ENCODE peak calls at places on chromosome 10, in five cellular contexts. One of them, this sample, is unnamed.

GRCh38 chr10:84415539-84416244 is 87.3 kb downstream of the CCSER2 start:
- DNase-seq in heart left ventricle: no peak
- DNase-seq in Caco-2: no peak
- DNase-seq in cardiac muscle cell: peak; percentile 24
- DNase-seq in SJSA1: no peak
- DNase-seq in this sample: no peak

GRCh38 chr10:103839867-103840746 is 15.3 kb downstream of the SH3PXD2A start:
- DNase-seq in heart left ventricle: peak; percentile 89
- DNase-seq in Caco-2: no peak
- DNase-seq in cardiac muscle cell: no peak
- DNase-seq in SJSA1: no peak
- DNase-seq in this sample: no peak

GRCh38 chr10:12466701-12467100 is 117.4 kb downstream of the CAMK1D start:
- DNase-seq in heart left ventricle: no peak
- DNase-seq in Caco-2: no peak
- DNase-seq in cardiac muscle cell: no peak
- DNase-seq in SJSA1: no peak
- DNase-seq in this sample: no peak

GRCh38 chr10:12500406-12501303 is 151.3 kb downstream of the CAMK1D start:
- DNase-seq in heart left ventricle: no peak
- DNase-seq in Caco-2: no peak
- DNase-seq in cardiac muscle cell: peak; percentile 45
- DNase-seq in SJSA1: peak; percentile 16
- DNase-seq in this sample: no peak

GRCh38 chr10:12556057-12556456 is 206.7 kb downstream of the CAMK1D start:
- DNase-seq in heart left ventricle: no peak
- DNase-seq in Caco-2: no peak
- DNase-seq in cardiac muscle cell: no peak
- DNase-seq in SJSA1: no peak
- DNase-seq in this sample: no peak

GRCh38 chr10:86727992-86728559 is 28.3 kb upstream of the BMPR1A start:
- DNase-seq in heart left ventricle: no peak
- DNase-seq in Caco-2: no peak
- DNase-seq in cardiac muscle cell: no peak
- DNase-seq in SJSA1: no peak
- DNase-seq in this sample: no peak

GRCh38 chr10:14302035-14302434 is 28.7 kb downstream of the FRMD4A start:
- DNase-seq in heart left ventricle: no peak
- DNase-seq in Caco-2: peak; percentile 24
- DNase-seq in cardiac muscle cell: peak; percentile 37
- DNase-seq in SJSA1: no peak
- DNase-seq in this sample: no peak

GRCh38 chr10:15201589-15202300 is 33.3 kb upstream of the NMT2 start:
- DNase-seq in heart left ventricle: no peak
- DNase-seq in Caco-2: no peak
- DNase-seq in cardiac muscle cell: peak; percentile 47
- DNase-seq in SJSA1: peak; percentile 60
- DNase-seq in this sample: no peak

GRCh38 chr10:101453791-101454718 is 100.1 kb downstream of the BTRC start:
- DNase-seq in heart left ventricle: no peak
- DNase-seq in Caco-2: no peak
- DNase-seq in cardiac muscle cell: peak; percentile 24
- DNase-seq in SJSA1: no peak
- DNase-seq in this sample: no peak

GRCh38 chr10:58565256-58565655 is 52.6 kb downstream of the BICC1 start:
- DNase-seq in heart left ventricle: no peak
- DNase-seq in Caco-2: no peak
- DNase-seq in cardiac muscle cell: no peak
- DNase-seq in SJSA1: no peak
- DNase-seq in this sample: no peak

GRCh38 chr10:95836610-95837367 is 71.0 kb upstream of the CC2D2B start:
- DNase-seq in heart left ventricle: no peak
- DNase-seq in Caco-2: no peak
- DNase-seq in cardiac muscle cell: peak; percentile 14
- DNase-seq in SJSA1: no peak
- DNase-seq in this sample: no peak

GRCh38 chr10:52455095-52455494 is 141.0 kb downstream of the DKK1 start:
- DNase-seq in heart left ventricle: no peak
- DNase-seq in Caco-2: peak; percentile 79
- DNase-seq in cardiac muscle cell: no peak
- DNase-seq in SJSA1: no peak
- DNase-seq in this sample: no peak

GRCh38 chr10:9709849-9710248 is 1307.8 kb upstream of the CELF2 start:
- DNase-seq in heart left ventricle: no peak
- DNase-seq in Caco-2: no peak
- DNase-seq in cardiac muscle cell: peak; percentile 5
- DNase-seq in SJSA1: no peak
- DNase-seq in this sample: no peak

GRCh38 chr10:78899996-78900714 is 168.6 kb upstream of the ZMIZ1 start:
- DNase-seq in heart left ventricle: no peak
- DNase-seq in Caco-2: peak; percentile 41
- DNase-seq in cardiac muscle cell: peak; percentile 16
- DNase-seq in SJSA1: peak; percentile 24
- DNase-seq in this sample: no peak

GRCh38 chr10:62071846-62072281 is 170.4 kb downstream of the ARID5B start:
- DNase-seq in heart left ventricle: no peak
- DNase-seq in Caco-2: no peak
- DNase-seq in cardiac muscle cell: no peak
- DNase-seq in SJSA1: no peak
- DNase-seq in this sample: no peak

GRCh38 chr10:62072901-62073300 is 171.4 kb downstream of the ARID5B start:
- DNase-seq in heart left ventricle: no peak
- DNase-seq in Caco-2: no peak
- DNase-seq in cardiac muscle cell: peak; percentile 61
- DNase-seq in SJSA1: no peak
- DNase-seq in this sample: no peak

GRCh38 chr10:62075912-62076311 is 174.4 kb downstream of the ARID5B start:
- DNase-seq in heart left ventricle: no peak
- DNase-seq in Caco-2: no peak
- DNase-seq in cardiac muscle cell: no peak
- DNase-seq in SJSA1: no peak
- DNase-seq in this sample: no peak

GRCh38 chr10:62075414-62075813 is 173.9 kb downstream of the ARID5B start:
- DNase-seq in heart left ventricle: peak; percentile 56
- DNase-seq in Caco-2: no peak
- DNase-seq in cardiac muscle cell: no peak
- DNase-seq in SJSA1: no peak
- DNase-seq in this sample: no peak

DNA sequence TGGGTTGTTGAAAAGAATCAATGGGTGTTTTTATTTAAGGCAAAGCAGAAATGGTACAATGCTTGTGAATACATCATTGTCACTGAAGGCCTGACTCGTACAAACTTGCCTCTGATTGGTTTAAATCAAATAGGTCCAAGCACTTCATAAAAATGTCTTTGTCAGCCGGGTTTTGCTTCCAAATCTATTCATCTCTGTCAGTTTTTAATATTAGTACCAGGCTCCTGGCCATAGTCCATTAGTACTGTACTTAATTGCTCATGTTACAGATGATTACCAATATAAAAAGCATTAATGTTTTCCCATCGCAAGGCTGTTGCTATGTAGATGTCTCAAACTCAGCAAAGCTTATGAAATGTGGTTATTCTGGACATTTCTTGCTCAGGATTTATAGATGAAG is 171.9 kb downstream of the ARID5B start:
- DNase-seq in heart left ventricle: no peak
- DNase-seq in Caco-2: no peak
- DNase-seq in cardiac muscle cell: no peak
- DNase-seq in SJSA1: no peak
- DNase-seq in this sample: no peak
- H3K4me1 ChIP-seq in heart left ventricle: peaks cover 43% of the 10 kb centered on the region
- H3K4me1 ChIP-seq in Caco-2: peaks cover 19% of the 10 kb centered on the region
- H3K4me1 ChIP-seq in cardiac muscle cell: peaks cover 11% of the 10 kb centered on the region
- H3K4me1 ChIP-seq in SJSA1: peaks cover 50% of the 10 kb centered on the region
- H3K4me1 ChIP-seq in this sample: peaks cover 7% of the 10 kb centered on the region

DNA sequence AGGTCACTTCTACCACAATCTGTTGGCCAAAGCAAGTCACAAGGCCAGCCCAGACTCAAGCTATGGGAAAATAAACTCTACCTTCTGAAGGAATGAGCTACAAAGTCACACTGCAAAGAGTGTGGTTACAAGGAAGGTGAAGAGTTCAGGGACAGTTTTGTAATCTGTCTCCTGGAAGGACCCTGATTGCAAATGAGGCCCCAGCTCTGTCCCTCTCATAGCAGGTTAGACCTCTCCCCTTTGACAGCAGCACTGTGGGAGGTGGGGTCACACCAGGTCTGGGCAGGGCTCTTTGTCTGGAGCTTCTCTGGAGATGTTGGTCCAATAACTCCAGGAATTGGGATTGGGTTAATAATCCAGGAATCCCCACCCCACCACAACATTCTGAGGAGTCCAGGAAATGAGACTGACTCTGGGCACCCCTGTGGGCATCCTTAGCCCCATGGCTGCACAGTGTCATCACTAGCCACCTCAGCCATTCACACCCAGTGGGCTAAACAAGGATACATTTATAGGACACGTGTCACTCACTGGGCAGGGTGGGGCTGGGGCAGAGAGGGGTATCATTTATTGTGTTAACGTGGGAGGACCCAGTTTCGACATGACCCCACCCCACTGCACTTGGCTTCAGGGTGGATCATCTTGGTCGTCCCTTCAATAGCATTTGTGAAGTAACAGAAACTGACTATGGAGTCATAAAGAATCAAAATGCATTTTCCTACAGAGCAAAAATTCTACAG is 23.7 kb upstream of the C10orf105 start:
- DNase-seq in heart left ventricle: no peak
- DNase-seq in Caco-2: no peak
- DNase-seq in cardiac muscle cell: no peak
- DNase-seq in SJSA1: no peak
- DNase-seq in this sample: no peak
- H3K4me1 ChIP-seq in heart left ventricle: peaks cover 28% of the 10 kb centered on the region
- H3K4me1 ChIP-seq in Caco-2: peaks cover 17% of the 10 kb centered on the region
- H3K4me1 ChIP-seq in cardiac muscle cell: peaks cover 21% of the 10 kb centered on the region
- H3K4me1 ChIP-seq in SJSA1: peaks cover 11% of the 10 kb centered on the region
- H3K4me1 ChIP-seq in this sample: peaks cover 100% of the 10 kb centered on the region

GRCh38 chr10:71719464-71720303 is at the start of gene C10orf105:
- DNase-seq in heart left ventricle: no peak
- DNase-seq in Caco-2: no peak
- DNase-seq in cardiac muscle cell: no peak
- DNase-seq in SJSA1: no peak
- DNase-seq in this sample: no peak

GRCh38 chr10:71717756-71718065 is 1.9 kb downstream of the C10orf105 start:
- DNase-seq in heart left ventricle: no peak
- DNase-seq in Caco-2: no peak
- DNase-seq in cardiac muscle cell: peak; percentile 45
- DNase-seq in SJSA1: no peak
- DNase-seq in this sample: no peak

GRCh38 chr10:71719042-71719441 is 536 bp downstream of the C10orf105 start:
- DNase-seq in heart left ventricle: peak; percentile 56
- DNase-seq in Caco-2: no peak
- DNase-seq in cardiac muscle cell: peak; percentile 26
- DNase-seq in SJSA1: no peak
- DNase-seq in this sample: no peak

GRCh38 chr10:71717056-71717755 is 2.4 kb downstream of the C10orf105 start:
- DNase-seq in heart left ventricle: no peak
- DNase-seq in Caco-2: no peak
- DNase-seq in cardiac muscle cell: no peak
- DNase-seq in SJSA1: no peak
- DNase-seq in this sample: no peak

DNA sequence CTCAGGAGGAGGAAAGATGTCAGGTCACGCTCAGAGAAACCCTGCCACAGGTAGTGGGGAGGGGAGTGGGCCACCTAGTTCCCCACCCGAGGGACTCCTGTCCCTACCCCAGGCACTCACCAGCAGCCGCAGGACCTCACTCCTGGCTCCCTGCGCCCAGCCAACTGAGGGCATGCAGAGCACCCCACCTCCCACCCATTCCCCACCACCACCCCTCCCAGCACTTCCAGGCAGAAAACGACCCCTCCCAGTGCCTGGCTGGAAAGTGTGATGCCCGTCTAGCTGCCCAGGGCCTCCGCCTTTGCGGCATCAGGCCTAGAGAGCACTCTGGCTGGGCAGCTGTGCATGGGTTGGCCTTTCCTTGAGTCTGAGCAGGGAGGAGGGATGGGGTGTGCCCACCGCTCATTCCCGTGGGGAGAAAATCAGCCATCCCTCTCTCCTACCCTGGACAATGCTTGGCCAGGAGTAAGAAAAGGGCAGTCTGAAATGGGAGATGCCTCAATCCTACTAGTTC is 1.4 kb downstream of the C10orf105 start:
- DNase-seq in heart left ventricle: peak; percentile 25
- DNase-seq in Caco-2: no peak
- DNase-seq in cardiac muscle cell: no peak
- DNase-seq in SJSA1: no peak
- DNase-seq in this sample: no peak
- H3K4me1 ChIP-seq in heart left ventricle: peaks cover 36% of the 10 kb centered on the region
- H3K4me1 ChIP-seq in Caco-2: peaks cover 10% of the 10 kb centered on the region
- H3K4me1 ChIP-seq in cardiac muscle cell: peaks cover 8% of the 10 kb centered on the region
- H3K4me1 ChIP-seq in SJSA1: peaks cover 10% of the 10 kb centered on the region
- H3K4me1 ChIP-seq in this sample: peaks cover 56% of the 10 kb centered on the region

GRCh38 chr10:113961261-113961938 is 82.3 kb upstream of the ADRB1 start:
- DNase-seq in heart left ventricle: no peak
- DNase-seq in Caco-2: no peak
- DNase-seq in cardiac muscle cell: no peak
- DNase-seq in SJSA1: no peak
- DNase-seq in this sample: peak; percentile 62
- H3K4me1 ChIP-seq in heart left ventricle: no peaks in the 10 kb centered on the region
- H3K4me1 ChIP-seq in Caco-2: peaks cover 51% of the 10 kb centered on the region
- H3K4me1 ChIP-seq in cardiac muscle cell: peaks cover 4% of the 10 kb centered on the region
- H3K4me1 ChIP-seq in SJSA1: peaks cover 47% of the 10 kb centered on the region
- H3K4me1 ChIP-seq in this sample: peaks cover 55% of the 10 kb centered on the region

This sample was measured in CD8-positive, alpha-beta memory T cell.